ENCODE peak calls at places on chromosomes 1 and 21, in nine cellular contexts. N is mammary epithelial cell; C is CD8-positive, alpha-beta T cell; V is uterus; D is heart right ventricle; T is spleen; B is neural progenitor cell; H is dorsolateral prefrontal cortex; G is upper lobe of left lung. L is an unnamed sample.
A peak's percentile ranks its signal among the peaks of the same experiment; 100 is the strongest.

GRCh38 chr1:199931666-199932377 is 95.7 kb upstream of the NR5A2 start:
- DNase-seq in T (no peak), D (no peak), V (no peak), N (no peak), H (no peak), C (peak; percentile 18), B (no peak), G (no peak), L (no peak)

GRCh38 chr1:38038836-38039235 is 7.8 kb downstream of the POU3F1 start:
- DNase-seq in D (no peak), G (no peak), C (no peak), H (no peak), B (no peak), T (no peak), V (no peak), N (no peak), L (no peak)

GRCh38 chr1:234149217-234149616 is 224.0 kb upstream of the COA6 start:
- DNase-seq in G (no peak), H (no peak), V (no peak), B (no peak), T (no peak), D (no peak), C (no peak), N (peak; percentile 74), L (no peak)

GRCh38 chr1:228802386-228803221 is 67.3 kb downstream of the RHOU start:
- DNase-seq in D (no peak), V (peak; percentile 83), C (no peak), B (no peak), G (no peak), N (no peak), H (no peak), T (no peak), L (no peak)

GRCh38 chr1:70436617-70437236 is 25.7 kb downstream of the CTH start:
- DNase-seq in G (no peak), V (peak; percentile 35), B (no peak), N (no peak), C (no peak), H (no peak), D (no peak), T (no peak), L (no peak)

GRCh38 chr1:31221072-31221471 is 18.6 kb downstream of the NKAIN1 start:
- DNase-seq in T (no peak), G (no peak), B (no peak), D (no peak), V (no peak), H (no peak), N (peak; percentile 67), C (no peak), L (peak; percentile 3)

GRCh38 chr1:9494936-9495758 is 44.1 kb upstream of the SLC25A33 start:
- DNase-seq in C (peak; percentile 65), B (peak; percentile 87), H (peak; percentile 41), N (peak; percentile 14), G (peak; percentile 94), V (peak; percentile 57), T (peak; percentile 89), D (peak; percentile 63), L (no peak)

GRCh38 chr21:43645414-43645891 is 13.8 kb downstream of the HSF2BP start:
- DNase-seq in V (peak; percentile 42), B (peak; percentile 66), T (no peak), N (peak; percentile 72), G (no peak), C (no peak), H (no peak), D (no peak), L (no peak)

GRCh38 chr21:36661511-36662309 is 37.2 kb upstream of the SIM2 start:
- DNase-seq in B (peak; percentile 62), N (no peak), H (no peak), C (no peak), V (no peak), D (no peak), G (no peak), T (no peak), L (no peak)

GRCh38 chr1:16187748-16188401 is 24.6 kb downstream of the ARHGEF19 start:
- DNase-seq in G (peak; percentile 93), B (peak; percentile 81), H (peak; percentile 71), D (peak; percentile 83), T (peak; percentile 93), N (peak; percentile 89), V (peak; percentile 86), C (peak; percentile 76), L (peak; percentile 70)

GRCh38 chr1:212450331-212450881 is 17.7 kb downstream of the NENF start:
- DNase-seq in H (no peak), N (no peak), T (peak; percentile 53), B (peak; percentile 50), D (peak; percentile 33), V (no peak), C (no peak), G (no peak), L (no peak)

GRCh38 chr21:14901482-14901958 is 163.3 kb downstream of the NRIP1 start:
- DNase-seq in G (no peak), D (no peak), C (no peak), N (peak; percentile 86), B (no peak), T (no peak), V (no peak), H (no peak), L (no peak)

GRCh38 chr1:197776348-197777082 is 1.2 kb upstream of the DENND1B start:
- DNase-seq in V (no peak), B (no peak), N (peak; percentile 89), C (peak; percentile 29), G (no peak), H (no peak), T (no peak), D (no peak), L (peak; percentile 49)

GRCh38 chr21:26115346-26115745 is 55.2 kb downstream of the APP start:
- DNase-seq in D (no peak), C (no peak), V (no peak), N (peak; percentile 69), T (no peak), B (no peak), G (no peak), H (no peak), L (no peak)

GRCh38 chr1:20114021-20114648 is 5.2 kb downstream of the PLA2G2D start:
- DNase-seq in D (no peak), G (no peak), B (no peak), C (no peak), N (no peak), T (no peak), H (no peak), V (no peak), L (no peak)

GRCh38 chr1:61132176-61133047 is 50.1 kb downstream of the NFIA start:
- DNase-seq in T (no peak), D (no peak), C (no peak), B (peak; percentile 47), G (no peak), V (no peak), H (no peak), N (peak; percentile 30), L (no peak)
- H3K27ac ChIP-seq in T (peak overlapping the region; percentile 72), D (peak overlapping the region; percentile 84), C (no peak overlapping the region), B (peak overlapping the region; percentile 7), G (peak overlapping the region; percentile 40), V (peak overlapping the region; percentile 63), H (peak overlapping the region; percentile 65), N (peak overlapping the region; percentile 28), L (peak overlapping the region; percentile 92)

DNA sequence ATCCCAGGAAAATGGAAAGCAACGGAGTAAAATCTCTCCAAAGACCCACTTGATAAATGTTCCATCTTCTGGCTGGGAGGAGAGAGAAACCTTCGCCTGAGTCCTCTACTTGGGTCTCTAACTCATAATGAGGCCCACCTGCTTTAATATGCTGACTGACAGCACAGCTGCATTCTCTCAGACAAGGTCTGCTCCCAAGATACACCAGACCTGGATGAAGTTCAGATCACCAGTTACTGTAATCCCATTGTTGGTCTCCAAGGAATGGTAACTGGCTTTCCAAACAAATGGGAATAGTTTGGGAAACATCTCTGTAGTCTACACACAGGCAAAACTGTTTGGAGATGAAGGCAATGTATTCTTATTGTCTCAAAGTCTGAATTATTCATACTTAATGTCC is 27.8 kb upstream of the COL24A1 start:
- DNase-seq in D (no peak), B (no peak), H (no peak), C (no peak), V (no peak), G (no peak), T (no peak), N (no peak), L (no peak)
- H3K27ac ChIP-seq in D (peak overlapping the region; percentile 23), B (no peak overlapping the region), H (no peak overlapping the region), C (no peak overlapping the region), V (no peak overlapping the region), G (no peak overlapping the region), T (no peak overlapping the region), N (no peak overlapping the region), L (no peak overlapping the region)

DNA sequence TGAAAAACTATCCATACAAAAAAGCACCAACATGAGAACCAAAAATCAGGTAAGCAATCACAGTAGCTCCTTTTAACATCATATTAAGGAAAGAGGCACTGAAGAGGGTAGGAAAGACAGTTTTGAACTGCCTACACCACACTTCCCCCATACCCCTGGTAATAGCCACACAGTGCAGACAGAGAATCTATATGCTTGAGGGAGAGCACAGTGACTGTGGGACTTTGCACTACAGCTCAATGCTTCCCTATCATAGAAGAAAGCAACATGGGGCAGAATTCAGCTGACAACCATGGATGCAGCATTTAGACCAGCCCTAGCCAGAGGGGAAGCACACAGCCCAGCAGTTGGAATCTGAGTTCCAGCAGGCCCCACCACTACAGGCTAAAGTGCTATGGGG is 7.9 kb upstream of the TEX50 start:
- DNase-seq in D (no peak), V (no peak), G (no peak), N (no peak), H (no peak), T (no peak), B (no peak), C (no peak), L (no peak)
- H3K27ac ChIP-seq in D (no peak overlapping the region), V (no peak overlapping the region), G (no peak overlapping the region), N (no peak overlapping the region), H (no peak overlapping the region), T (no peak overlapping the region), B (no peak overlapping the region), C (no peak overlapping the region), L (no peak overlapping the region)

GRCh38 chr1:159879136-159879535 is 16.7 kb upstream of the VSIG8 start:
- DNase-seq in B (no peak), N (no peak), D (no peak), G (no peak), T (no peak), H (no peak), C (no peak), V (no peak), L (no peak)

GRCh38 chr1:159881930-159882839 is 17.8 kb downstream of the CFAP45 start:
- DNase-seq in G (no peak), V (peak; percentile 57), B (no peak), T (peak; percentile 83), N (peak; percentile 100), H (no peak), C (peak; percentile 35), D (peak; percentile 65), L (peak; percentile 99)

GRCh38 chr1:159880435-159880834 is 18.0 kb upstream of the VSIG8 start:
- DNase-seq in C (no peak), B (no peak), V (no peak), D (no peak), T (no peak), H (no peak), N (no peak), G (no peak), L (no peak)

GRCh38 chr1:159877695-159878444 is 15.4 kb upstream of the VSIG8 start:
- DNase-seq in T (no peak), H (no peak), V (no peak), G (no peak), N (no peak), D (no peak), B (no peak), C (no peak), L (no peak)

GRCh38 chr1:159879977-159880376 is 17.5 kb upstream of the VSIG8 start:
- DNase-seq in G (no peak), H (no peak), T (no peak), B (no peak), V (no peak), D (no peak), N (peak; percentile 79), C (no peak), L (no peak)
- H3K27ac ChIP-seq in G (no peak overlapping the region), H (no peak overlapping the region), T (peak overlapping the region; percentile 73), B (no peak overlapping the region), V (no peak overlapping the region), D (no peak overlapping the region), N (peak overlapping the region; percentile 8), C (no peak overlapping the region), L (no peak overlapping the region)

L was measured in epithelial cell of prostate.